ENCODE peak calls at places on chromosomes 11 and 22, in four cellular contexts. One of them, this sample, is unnamed.
A peak's percentile ranks its signal among the peaks of the same experiment; 100 is the strongest.

GRCh38 chr11:90309693-90310092 is 86.8 kb upstream of the CHORDC1 start:
- DNase-seq in body of pancreas: no peak
- DNase-seq in breast epithelium: no peak
- DNase-seq in testis: no peak
- DNase-seq in this sample: no peak

GRCh38 chr11:8291421-8292350 is 28.0 kb upstream of the LMO1 start:
- DNase-seq in breast epithelium: no peak
- DNase-seq in body of pancreas: no peak
- DNase-seq in testis: no peak
- DNase-seq in this sample: no peak

GRCh38 chr11:10379433-10379832 is 74.6 kb downstream of the ADM start:
- DNase-seq in body of pancreas: no peak
- DNase-seq in breast epithelium: no peak
- DNase-seq in testis: no peak
- DNase-seq in this sample: no peak

GRCh38 chr22:42280140-42280539 is 9.7 kb upstream of the TCF20 start:
- DNase-seq in testis: no peak
- DNase-seq in body of pancreas: no peak
- DNase-seq in breast epithelium: no peak
- DNase-seq in this sample: no peak

GRCh38 chr11:31967404-31967950 is 123.4 kb upstream of the RCN1 start:
- DNase-seq in breast epithelium: no peak
- DNase-seq in body of pancreas: no peak
- DNase-seq in testis: no peak
- DNase-seq in this sample: no peak

GRCh38 chr22:48340727-48341709 is 1486.7 kb downstream of the BRD1 start:
- DNase-seq in breast epithelium: no peak
- DNase-seq in body of pancreas: no peak
- DNase-seq in testis: peak; percentile 17
- DNase-seq in this sample: no peak

GRCh38 chr11:73240190-73240781 is 22.2 kb downstream of the P2RY2 start:
- DNase-seq in breast epithelium: no peak
- DNase-seq in body of pancreas: no peak
- DNase-seq in testis: no peak
- DNase-seq in this sample: no peak

GRCh38 chr22:44574581-44575343 is 76.7 kb upstream of the RTL6 start:
- DNase-seq in body of pancreas: no peak
- DNase-seq in testis: peak; percentile 5
- DNase-seq in breast epithelium: no peak
- DNase-seq in this sample: no peak

GRCh38 chr11:125924384-125925007 is 20.2 kb downstream of the DDX25 start:
- DNase-seq in testis: no peak
- DNase-seq in body of pancreas: no peak
- DNase-seq in breast epithelium: no peak
- DNase-seq in this sample: no peak

GRCh38 chr22:46087816-46088277 is 62.5 kb upstream of the PPARA start:
- DNase-seq in body of pancreas: peak; percentile 95
- DNase-seq in testis: peak; percentile 90
- DNase-seq in breast epithelium: peak; percentile 85
- DNase-seq in this sample: peak; percentile 93

GRCh38 chr22:44406581-44407403 is 91.2 kb downstream of the RTL6 start:
- DNase-seq in testis: no peak
- DNase-seq in body of pancreas: peak; percentile 4
- DNase-seq in breast epithelium: no peak
- DNase-seq in this sample: no peak

GRCh38 chr11:2525166-2525861 is 80.5 kb downstream of the KCNQ1 start:
- DNase-seq in breast epithelium: no peak
- DNase-seq in testis: no peak
- DNase-seq in body of pancreas: peak; percentile 53
- DNase-seq in this sample: peak; percentile 9

GRCh38 chr11:5069272-5069671 is at the start of gene OR52E1:
- DNase-seq in testis: no peak
- DNase-seq in body of pancreas: no peak
- DNase-seq in breast epithelium: no peak
- DNase-seq in this sample: no peak

GRCh38 chr22:20503816-20504215 is 3.6 kb upstream of the MED15 start:
- DNase-seq in breast epithelium: no peak
- DNase-seq in body of pancreas: no peak
- DNase-seq in testis: no peak
- DNase-seq in this sample: no peak

GRCh38 chr11:118366287-118366686 is 6.9 kb downstream of the UBE4A start:
- DNase-seq in testis: no peak
- DNase-seq in body of pancreas: no peak
- DNase-seq in breast epithelium: no peak
- DNase-seq in this sample: no peak

GRCh38 chr11:134246100-134246499 is 7.1 kb downstream of the THYN1 start:
- DNase-seq in testis: no peak
- DNase-seq in body of pancreas: no peak
- DNase-seq in breast epithelium: no peak
- DNase-seq in this sample: no peak

GRCh38 chr11:44446996-44447771 is 118.3 kb upstream of the CD82 start:
- DNase-seq in breast epithelium: no peak
- DNase-seq in testis: no peak
- DNase-seq in body of pancreas: no peak
- DNase-seq in this sample: no peak

GRCh38 chr11:117037952-117038350 is 60.3 kb downstream of the SIK3 start:
- DNase-seq in breast epithelium: no peak
- DNase-seq in body of pancreas: no peak
- DNase-seq in testis: no peak
- DNase-seq in this sample: no peak

GRCh38 chr22:48718818-48719500 is 1108.7 kb downstream of the BRD1 start:
- DNase-seq in body of pancreas: peak; percentile 56
- DNase-seq in breast epithelium: no peak
- DNase-seq in testis: no peak
- DNase-seq in this sample: no peak

GRCh38 chr22:47850644-47851151 is 1088.2 kb downstream of the TBC1D22A start:
- DNase-seq in body of pancreas: no peak
- DNase-seq in breast epithelium: no peak
- DNase-seq in testis: peak; percentile 30
- DNase-seq in this sample: no peak

GRCh38 chr11:126421243-126421642 is 65.8 kb downstream of the ST3GAL4 start:
- DNase-seq in testis: peak; percentile 85
- DNase-seq in breast epithelium: no peak
- DNase-seq in body of pancreas: no peak
- DNase-seq in this sample: no peak

GRCh38 chr22:25453058-25453457 is 111.4 kb upstream of the GRK3 start:
- DNase-seq in body of pancreas: no peak
- DNase-seq in breast epithelium: no peak
- DNase-seq in testis: no peak
- DNase-seq in this sample: no peak

GRCh38 chr11:85811624-85812023 is 683 bp upstream of the SYTL2 start:
- DNase-seq in breast epithelium: no peak
- DNase-seq in body of pancreas: no peak
- DNase-seq in testis: no peak
- DNase-seq in this sample: no peak

GRCh38 chr11:995752-996420 is 40.6 kb downstream of the MUC6 start:
- DNase-seq in body of pancreas: peak; percentile 88
- DNase-seq in testis: peak; percentile 72
- DNase-seq in breast epithelium: no peak
- DNase-seq in this sample: no peak

GRCh38 chr11:97345031-97345430 is 955.2 kb downstream of the JRKL start:
- DNase-seq in body of pancreas: no peak
- DNase-seq in breast epithelium: no peak
- DNase-seq in testis: no peak
- DNase-seq in this sample: no peak

GRCh38 chr11:124311677-124312076 is 2.1 kb downstream of the OR8D1 start:
- DNase-seq in body of pancreas: no peak
- DNase-seq in breast epithelium: no peak
- DNase-seq in testis: no peak
- DNase-seq in this sample: no peak

GRCh38 chr22:44330727-44331660 is 18.2 kb upstream of the SHISAL1 start:
- DNase-seq in breast epithelium: no peak
- DNase-seq in body of pancreas: no peak
- DNase-seq in testis: no peak
- DNase-seq in this sample: no peak

GRCh38 chr11:3162410-3163240 is 2.5 kb downstream of the OSBPL5 start:
- DNase-seq in testis: no peak
- DNase-seq in body of pancreas: peak; percentile 8
- DNase-seq in breast epithelium: no peak
- DNase-seq in this sample: no peak

GRCh38 chr11:123188508-123189165 is 6.4 kb downstream of the CLMP start:
- DNase-seq in breast epithelium: peak; percentile 72
- DNase-seq in body of pancreas: peak; percentile 27
- DNase-seq in testis: peak; percentile 36
- DNase-seq in this sample: no peak

GRCh38 chr11:39011822-39012221 is 2413.8 kb upstream of the RAG2 start:
- DNase-seq in testis: no peak
- DNase-seq in body of pancreas: no peak
- DNase-seq in breast epithelium: no peak
- DNase-seq in this sample: no peak

GRCh38 chr11:1224491-1225385 is 1.9 kb downstream of the MUC5B start:
- DNase-seq in testis: no peak
- DNase-seq in body of pancreas: peak; percentile 17
- DNase-seq in breast epithelium: peak; percentile 36
- DNase-seq in this sample: no peak

GRCh38 chr11:44811841-44812448 is 85.2 kb downstream of the TSPAN18 start:
- DNase-seq in body of pancreas: no peak
- DNase-seq in breast epithelium: no peak
- DNase-seq in testis: no peak
- DNase-seq in this sample: no peak

GRCh38 chr22:47296405-47297260 is 534.2 kb downstream of the TBC1D22A start:
- DNase-seq in body of pancreas: no peak
- DNase-seq in testis: peak; percentile 8
- DNase-seq in breast epithelium: no peak
- DNase-seq in this sample: no peak

GRCh38 chr11:112343368-112344039 is 82.8 kb upstream of the PLET1 start:
- DNase-seq in testis: no peak
- DNase-seq in breast epithelium: no peak
- DNase-seq in body of pancreas: no peak
- DNase-seq in this sample: no peak

GRCh38 chr22:43881091-43882061 is 10.4 kb downstream of the PNPLA5 start:
- DNase-seq in breast epithelium: no peak
- DNase-seq in body of pancreas: peak; percentile 29
- DNase-seq in testis: no peak
- DNase-seq in this sample: no peak

GRCh38 chr11:43576834-43577521 is 103.6 kb upstream of the HSD17B12 start:
- DNase-seq in breast epithelium: no peak
- DNase-seq in body of pancreas: no peak
- DNase-seq in testis: peak; percentile 90
- DNase-seq in this sample: no peak

GRCh38 chr11:130340671-130341319 is 26.1 kb upstream of the ZBTB44 start:
- DNase-seq in breast epithelium: no peak
- DNase-seq in body of pancreas: no peak
- DNase-seq in testis: no peak
- DNase-seq in this sample: no peak

GRCh38 chr11:64180871-64181270 is 5.1 kb upstream of the STIP1 start:
- DNase-seq in body of pancreas: no peak
- DNase-seq in breast epithelium: no peak
- DNase-seq in testis: no peak
- DNase-seq in this sample: no peak

GRCh38 chr11:64179221-64179620 is 6.8 kb upstream of the STIP1 start:
- DNase-seq in testis: no peak
- DNase-seq in breast epithelium: no peak
- DNase-seq in body of pancreas: no peak
- DNase-seq in this sample: no peak

GRCh38 chr11:64178203-64178602 is 7.8 kb upstream of the STIP1 start:
- DNase-seq in body of pancreas: no peak
- DNase-seq in breast epithelium: no peak
- DNase-seq in testis: no peak
- DNase-seq in this sample: no peak

GRCh38 chr11:64183890-64184289 is 2.1 kb upstream of the STIP1 start:
- DNase-seq in breast epithelium: no peak
- DNase-seq in testis: no peak
- DNase-seq in body of pancreas: no peak
- DNase-seq in this sample: no peak

DNA sequence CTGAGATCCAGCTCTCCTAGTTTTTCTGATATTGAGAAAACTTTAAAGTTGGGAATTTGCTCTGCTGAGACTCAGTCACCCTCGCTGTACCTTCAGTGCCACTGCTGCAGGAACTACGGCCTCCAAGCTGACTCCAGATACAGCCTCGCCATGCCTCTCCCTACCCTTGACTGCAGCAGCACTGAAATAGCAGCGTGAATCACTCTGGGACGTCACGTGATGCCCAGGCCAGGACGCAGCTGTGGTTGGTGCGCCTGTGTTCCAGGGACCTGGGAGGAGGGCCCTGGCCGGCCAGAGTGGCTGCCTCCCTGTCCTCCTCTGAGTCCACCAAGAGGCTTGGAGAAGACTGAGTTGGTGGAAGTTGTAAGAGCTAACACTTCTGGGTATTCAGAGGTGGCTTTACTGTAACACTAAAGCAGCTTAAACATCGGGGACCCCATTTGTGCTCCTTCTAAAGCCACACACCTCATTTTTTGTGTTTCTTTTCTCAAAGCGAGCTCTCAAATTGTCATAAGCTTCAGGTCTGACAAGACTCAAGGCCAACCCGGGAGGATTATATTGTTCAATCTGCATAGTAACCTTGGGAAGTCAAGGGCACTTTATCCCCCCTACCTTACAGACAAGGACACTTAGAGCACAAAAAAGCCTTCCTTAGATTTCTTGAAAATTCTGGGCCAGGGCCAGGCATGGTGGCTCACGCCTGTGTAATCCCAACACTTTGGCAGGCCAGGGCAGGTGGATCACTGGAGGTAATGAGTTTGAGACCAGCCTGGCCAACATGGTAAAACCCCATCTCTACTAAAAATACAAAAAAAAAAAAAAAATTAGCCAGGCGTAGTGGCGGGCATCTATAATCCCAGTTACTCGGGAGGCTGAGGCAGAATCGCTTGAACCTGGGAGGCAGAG is 4.2 kb upstream of the STIP1 start:
- DNase-seq in breast epithelium: peak; percentile 75
- DNase-seq in body of pancreas: peak; percentile 97
- DNase-seq in testis: peak; percentile 97
- DNase-seq in this sample: peak; percentile 88
- TF ChIP-seq POLR2A in breast epithelium: peak; percentile 17
- TF ChIP-seq POLR2A in body of pancreas: peak; percentile 92
- TF ChIP-seq POLR2A in testis: peak; percentile 71
- TF ChIP-seq POLR2A in this sample: peak; percentile 90

DNA sequence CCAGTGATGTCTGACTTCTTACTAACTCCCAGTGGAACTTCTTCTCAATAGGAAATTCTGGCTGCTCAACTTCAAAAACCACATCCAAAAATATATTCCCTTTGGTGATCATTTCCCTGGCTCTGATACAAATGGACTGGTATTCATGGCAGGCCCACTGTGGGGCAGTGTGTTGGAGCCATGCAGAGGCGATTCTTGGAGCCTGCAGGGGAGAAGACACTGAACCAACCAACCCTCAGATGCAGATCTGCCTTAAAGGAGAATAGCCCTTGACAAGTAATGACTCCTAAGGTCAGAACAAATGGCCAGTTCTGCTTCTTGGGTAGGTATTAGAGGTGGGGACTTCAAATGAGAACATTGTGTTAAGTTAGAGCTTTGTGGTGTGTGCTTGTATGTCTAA is 12.2 kb downstream of the OR4D9 start:
- DNase-seq in breast epithelium: no peak
- DNase-seq in testis: no peak
- DNase-seq in body of pancreas: no peak
- DNase-seq in this sample: no peak
- TF ChIP-seq CTCF in breast epithelium: no peak
- TF ChIP-seq CTCF in testis: no peak
- TF ChIP-seq CTCF in body of pancreas: no peak
- TF ChIP-seq CTCF in this sample: no peak

GRCh38 chr11:36953986-36954385 is 355.9 kb upstream of the RAG2 start:
- DNase-seq in breast epithelium: no peak
- DNase-seq in body of pancreas: no peak
- DNase-seq in testis: no peak
- DNase-seq in this sample: no peak
- H3K27me3 ChIP-seq in breast epithelium: no peaks in the 10 kb centered on the region
- H3K27me3 ChIP-seq in body of pancreas: no peaks in the 10 kb centered on the region
- H3K27me3 ChIP-seq in testis: no peaks in the 10 kb centered on the region
- H3K27me3 ChIP-seq in this sample: no peaks in the 10 kb centered on the region

GRCh38 chr22:18077639-18078328 is at the start of gene PEX26:
- DNase-seq in body of pancreas: peak; percentile 95
- DNase-seq in testis: peak; percentile 98
- DNase-seq in breast epithelium: peak; percentile 95
- DNase-seq in this sample: peak; percentile 89
- TF ChIP-seq POLR2A in body of pancreas: peak; percentile 83
- TF ChIP-seq POLR2A in testis: no peak
- TF ChIP-seq POLR2A in breast epithelium: no peak
- TF ChIP-seq POLR2A in this sample: peak; percentile 56

This sample was measured in tibial nerve.